ENCODE peak calls at places on chromosomes 12 and 14, in nine cellular contexts. B is choroid plexus epithelial cell, D is PC-3, U is AG10803, L is OCI-LY7, R is heart left ventricle, M is GM23338, K is thoracic aorta, T is neural progenitor cell. C is an unnamed sample.
A peak's percentile ranks its signal among the peaks of the same experiment; 100 is the strongest.

GRCh38 chr14:64611358-64612020 is 61.7 kb downstream of the PPP1R36 start:
- DNase-seq in B (no peak), K (no peak), L (no peak), D (peak; percentile 61), T (no peak), M (no peak), R (no peak), U (peak; percentile 66), C (peak; percentile 83)

GRCh38 chr14:33484264-33484663 is 466.6 kb downstream of the EGLN3 start:
- DNase-seq in T (no peak), K (no peak), R (no peak), B (peak; percentile 55), L (no peak), M (no peak), D (peak; percentile 48), U (no peak), C (peak; percentile 24)

GRCh38 chr12:53844989-53845836 is 93.4 kb upstream of the HOXC13 start:
- DNase-seq in K (no peak), T (no peak), R (no peak), D (peak; percentile 97), M (peak; percentile 47), L (no peak), U (peak; percentile 54), B (peak; percentile 14), C (peak; percentile 11)

GRCh38 chr14:101819251-101819990 is 57.9 kb downstream of the PPP2R5C start:
- DNase-seq in K (no peak), M (no peak), D (no peak), L (no peak), B (no peak), T (no peak), U (no peak), R (no peak), C (no peak)

GRCh38 chr14:104972301-104973211 is 5.6 kb downstream of the AHNAK2 start:
- DNase-seq in U (peak; percentile 80), K (no peak), B (no peak), R (no peak), T (no peak), D (peak; percentile 97), L (no peak), M (no peak), C (peak; percentile 30)

GRCh38 chr12:14905269-14906004 is 19.8 kb upstream of the MGP start:
- DNase-seq in M (peak; percentile 21), D (no peak), U (no peak), T (no peak), R (peak; percentile 68), K (no peak), B (peak; percentile 17), L (no peak), C (no peak)

GRCh38 chr12:41185946-41186345 is 2.2 kb upstream of the PDZRN4 start:
- DNase-seq in K (no peak), T (no peak), M (no peak), L (no peak), U (no peak), D (no peak), B (no peak), R (no peak), C (no peak)

GRCh38 chr12:51218607-51219161 is 822 bp upstream of the POU6F1 start:
- DNase-seq in D (no peak), T (peak; percentile 21), U (no peak), K (no peak), L (no peak), R (no peak), B (no peak), M (peak; percentile 44), C (no peak)

GRCh38 chr14:82755476-82755875 is 1221.8 kb upstream of the SEL1L start:
- DNase-seq in K (no peak), M (no peak), L (no peak), R (no peak), U (no peak), B (no peak), D (no peak), T (no peak), C (no peak)

GRCh38 chr12:265096-265495 is 2.5 kb upstream of the SLC6A13 start:
- DNase-seq in K (no peak), L (no peak), D (no peak), T (no peak), U (no peak), M (no peak), B (no peak), R (no peak), C (no peak)

GRCh38 chr14:89493406-89493805 is 76.4 kb upstream of the FOXN3 start:
- DNase-seq in M (no peak), B (no peak), T (no peak), K (no peak), L (peak; percentile 13), U (no peak), D (no peak), R (no peak), C (no peak)

GRCh38 chr14:24431569-24432258 is 2.0 kb downstream of the KHNYN start:
- DNase-seq in T (peak; percentile 95), D (peak; percentile 93), M (peak; percentile 99), B (peak; percentile 97), U (peak; percentile 94), L (peak; percentile 95), K (peak; percentile 60), R (peak; percentile 93), C (peak; percentile 97)

GRCh38 chr12:116442981-116443380 is 116.2 kb upstream of the MAP1LC3B2 start:
- DNase-seq in U (peak; percentile 75), R (no peak), B (peak; percentile 42), D (no peak), T (no peak), L (no peak), M (no peak), K (no peak), C (no peak)

GRCh38 chr14:52695481-52696091 is at the start of gene ERO1A:
- DNase-seq in B (peak; percentile 82), R (peak; percentile 90), K (peak; percentile 49), M (peak; percentile 81), L (peak; percentile 76), T (peak; percentile 85), U (peak; percentile 80), D (peak; percentile 88), C (peak; percentile 90)

GRCh38 chr12:48084066-48084465 is 21.8 kb downstream of the SENP1 start:
- DNase-seq in D (peak; percentile 25), B (peak; percentile 62), U (peak; percentile 36), L (peak; percentile 36), R (no peak), M (peak; percentile 47), T (peak; percentile 5), K (no peak), C (peak; percentile 35)

GRCh38 chr12:12839886-12840285 is 26.7 kb downstream of the DDX47 start:
- DNase-seq in K (peak; percentile 51), D (peak; percentile 97), U (peak; percentile 80), T (no peak), L (no peak), M (no peak), R (no peak), B (peak; percentile 66), C (peak; percentile 85)

GRCh38 chr12:123270380-123271181 is 1.1 kb downstream of the CDK2AP1 start:
- DNase-seq in D (no peak), T (peak; percentile 42), B (peak; percentile 26), K (no peak), R (peak; percentile 51), L (peak; percentile 23), M (peak; percentile 34), U (peak; percentile 58), C (peak; percentile 50)

GRCh38 chr12:91958816-91959215 is 186.8 kb downstream of the BTG1 start:
- DNase-seq in T (no peak), M (no peak), B (peak; percentile 89), D (peak; percentile 51), R (no peak), U (peak; percentile 76), K (no peak), L (no peak), C (peak; percentile 74)

DNA sequence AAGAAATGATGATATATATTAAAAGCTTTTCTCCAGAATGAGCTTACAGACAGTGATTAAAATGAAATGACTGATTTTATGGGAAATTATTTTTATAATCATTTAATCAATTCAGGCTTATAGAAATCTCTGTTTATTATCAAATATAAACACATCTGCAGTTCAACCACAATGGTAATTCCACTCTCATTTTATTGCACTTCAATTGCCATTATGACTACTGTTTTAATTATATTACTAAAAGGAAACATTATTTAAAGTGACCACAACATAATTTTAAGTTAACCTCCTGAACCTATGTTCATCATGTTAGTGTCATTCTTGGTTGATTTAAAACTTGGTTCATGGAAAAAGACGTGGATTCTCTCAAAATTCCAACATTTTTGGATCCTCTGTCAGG is 536.3 kb downstream of the SLC6A15 start:
- DNase-seq in L (no peak), U (no peak), B (no peak), D (no peak), T (no peak), R (no peak), M (no peak), K (no peak), C (no peak)
- TF ChIP-seq CTCF in L (no peak), U (no peak), B (no peak), D (no peak), T (no peak), R (no peak), M (no peak), K (no peak), C (no peak)

GRCh38 chr14:94180655-94181271 is 6.6 kb downstream of the PPP4R4 start:
- DNase-seq in T (peak; percentile 42), R (no peak), U (peak; percentile 44), M (peak; percentile 71), B (peak; percentile 61), L (peak; percentile 76), K (no peak), D (peak; percentile 58), C (peak; percentile 58)
- H3K4me3 ChIP-seq in T (no peak overlapping the region), R (peak overlapping the region; percentile 18), U (peak overlapping the region; percentile 8), M (no peak overlapping the region), B (no peak overlapping the region), L (peak overlapping the region; percentile 3), K (peak overlapping the region; percentile 22), D (no peak overlapping the region), C (no peak overlapping the region)

DNA sequence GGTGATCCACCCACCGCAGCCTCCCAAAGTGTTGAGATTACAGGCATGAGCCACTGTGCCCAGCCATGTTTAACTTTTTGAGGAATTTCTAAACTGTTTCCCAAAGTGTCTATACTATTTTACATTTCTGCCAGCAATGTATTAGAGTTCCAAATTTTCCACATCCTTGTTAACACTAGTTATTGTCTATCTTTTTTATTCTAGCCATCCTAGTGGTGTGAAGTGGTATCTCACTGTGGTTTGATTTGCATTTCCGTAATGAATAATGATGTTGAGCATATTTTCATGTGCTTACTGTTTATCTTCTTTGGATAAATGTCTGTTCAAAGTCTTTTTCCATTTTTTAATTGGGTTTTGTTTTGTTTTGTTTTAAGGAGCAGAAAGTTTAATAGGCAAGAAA is 14.7 kb downstream of the TXNRD1 start:
- DNase-seq in T (no peak), B (no peak), D (no peak), L (no peak), R (no peak), U (no peak), M (no peak), K (no peak), C (no peak)
- TF ChIP-seq CTCF in T (peak; percentile 27), B (no peak), D (no peak), L (no peak), R (peak; percentile 10), U (no peak), M (no peak), K (peak; percentile 28), C (peak; percentile 22)

DNA sequence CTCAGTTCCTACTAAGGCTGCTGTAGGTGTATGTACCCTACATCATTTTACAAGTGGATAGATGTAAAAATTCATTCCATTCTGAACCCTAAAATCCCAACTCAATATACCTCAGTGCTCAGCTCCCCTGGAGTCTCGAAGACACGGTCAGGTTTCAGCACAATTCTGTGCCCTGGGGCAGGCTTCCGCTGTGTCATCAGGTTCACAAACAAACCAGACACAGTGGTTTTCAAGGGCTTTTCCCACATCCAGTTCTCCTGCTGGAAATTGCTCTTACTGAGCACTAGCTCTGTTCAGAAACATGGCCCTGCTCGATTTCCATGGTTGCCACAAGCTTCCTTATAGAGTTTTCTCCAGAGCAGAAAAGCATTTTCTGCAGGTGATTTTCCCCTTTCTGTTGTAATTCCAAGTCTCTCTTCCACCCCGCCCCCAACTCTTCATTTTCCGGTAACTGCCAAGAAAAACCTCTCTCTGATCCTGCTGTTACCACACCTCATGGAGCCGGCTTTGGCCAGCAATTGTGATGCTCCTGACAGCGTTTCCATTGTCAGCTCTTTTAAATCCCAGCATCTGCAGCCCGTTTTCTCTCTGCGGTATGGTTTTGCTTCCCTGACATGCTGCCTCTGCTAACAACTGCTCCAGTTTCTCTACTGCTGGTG is 483.0 kb upstream of the CCDC196 start:
- DNase-seq in T (peak; percentile 25), R (no peak), L (no peak), D (peak; percentile 68), U (no peak), K (no peak), M (peak; percentile 1), B (no peak), C (no peak)
- H3K4me3 ChIP-seq in T (no peak overlapping the region), R (no peak overlapping the region), L (no peak overlapping the region), D (no peak overlapping the region), U (no peak overlapping the region), K (no peak overlapping the region), M (no peak overlapping the region), B (no peak overlapping the region), C (no peak overlapping the region)